ENCODE peak calls at places on chromosomes 3 and 15, in ten cellular contexts. Z is hepatocyte, K is RWPE1, C is GM12864, V is choroid plexus epithelial cell, R is brain microvascular endothelial cell, O is progenitor cell of endocrine pancreas, J is upper lobe of right lung, T is heart right ventricle, F is coronary artery. E is an unnamed sample.

GRCh38 chr3:177490626-177491025 is 293.3 kb upstream of the TBL1XR1 start:
- DNase-seq in K (no peak), T (no peak), O (no peak), V (no peak), J (no peak), C (no peak), Z (no peak), R (no peak), F (no peak), E (no peak)

GRCh38 chr15:80643296-80643965 is 51.7 kb upstream of the ABHD17C start:
- DNase-seq in K (no peak), T (no peak), O (no peak), V (peak; percentile 61), C (no peak), J (no peak), F (no peak), Z (no peak), R (no peak), E (no peak)

GRCh38 chr15:60932051-60932915 is 296.8 kb downstream of the RORA start:
- DNase-seq in T (no peak), R (no peak), O (no peak), K (peak; percentile 99), F (no peak), Z (no peak), C (no peak), J (peak; percentile 64), V (peak; percentile 45), E (no peak)

GRCh38 chr3:126781889-126782491 is 78.0 kb downstream of the CHCHD6 start:
- DNase-seq in O (no peak), F (no peak), K (peak; percentile 36), C (no peak), R (peak; percentile 14), T (no peak), Z (peak; percentile 38), J (no peak), V (peak; percentile 6), E (no peak)

GRCh38 chr3:160081958-160082533 is 93.4 kb downstream of the IL12A start:
- DNase-seq in T (no peak), F (no peak), J (no peak), R (no peak), V (no peak), K (no peak), O (no peak), C (no peak), Z (no peak), E (no peak)

GRCh38 chr3:72177075-72178050 is 392.4 kb upstream of the PROK2 start:
- DNase-seq in F (no peak), K (peak; percentile 35), V (peak; percentile 64), O (no peak), Z (peak; percentile 43), R (peak; percentile 33), J (peak; percentile 76), C (peak; percentile 64), T (peak; percentile 35), E (peak; percentile 40)

GRCh38 chr3:67296039-67296892 is 298.2 kb downstream of the KBTBD8 start:
- DNase-seq in C (no peak), O (no peak), K (no peak), T (no peak), R (no peak), Z (peak; percentile 21), F (no peak), V (no peak), J (no peak), E (no peak)

GRCh38 chr15:51119120-51119519 is 24.4 kb upstream of the TNFAIP8L3 start:
- DNase-seq in V (no peak), F (no peak), C (no peak), T (no peak), J (no peak), O (no peak), K (no peak), Z (no peak), R (peak; percentile 12), E (no peak)

GRCh38 chr15:64938192-64938591 is 26.5 kb downstream of the ANKDD1A start:
- DNase-seq in F (no peak), T (no peak), J (no peak), R (peak; percentile 43), C (no peak), O (no peak), K (no peak), V (peak; percentile 55), Z (no peak), E (no peak)

GRCh38 chr15:67307156-67307555 is 52.6 kb downstream of the IQCH start:
- DNase-seq in C (no peak), T (no peak), K (no peak), Z (no peak), F (no peak), R (no peak), J (no peak), V (peak; percentile 27), O (no peak), E (no peak)

DNA sequence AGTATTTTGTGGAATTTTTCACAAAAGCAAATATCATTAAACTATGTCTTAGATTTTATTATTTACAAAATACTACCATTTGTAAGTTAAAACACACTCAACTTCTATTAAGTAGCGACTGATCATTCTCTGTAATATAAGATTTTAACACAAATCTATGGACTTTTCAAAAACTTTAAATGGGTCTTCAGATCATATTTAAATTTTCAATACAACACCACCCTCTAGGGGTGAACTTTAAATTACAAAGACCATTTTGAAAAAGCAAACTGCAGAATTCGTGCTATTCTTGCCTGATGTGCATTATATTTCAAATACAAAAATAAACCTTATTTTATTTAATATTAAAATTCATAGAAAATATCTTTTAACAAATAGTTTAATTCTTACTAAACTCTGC is 8.2 kb upstream of the VGLL4 start:
- DNase-seq in R (no peak), C (no peak), T (no peak), V (peak; percentile 75), F (no peak), Z (peak; percentile 36), J (no peak), K (peak; percentile 20), O (no peak), E (peak; percentile 26)
- TF ChIP-seq CTCF in R (no peak), C (peak; percentile 23), T (peak; percentile 64), V (peak; percentile 42), F (peak; percentile 33), Z (peak; percentile 63), J (peak; percentile 63), K (peak; percentile 40), O (peak; percentile 74), E (no peak)

DNA sequence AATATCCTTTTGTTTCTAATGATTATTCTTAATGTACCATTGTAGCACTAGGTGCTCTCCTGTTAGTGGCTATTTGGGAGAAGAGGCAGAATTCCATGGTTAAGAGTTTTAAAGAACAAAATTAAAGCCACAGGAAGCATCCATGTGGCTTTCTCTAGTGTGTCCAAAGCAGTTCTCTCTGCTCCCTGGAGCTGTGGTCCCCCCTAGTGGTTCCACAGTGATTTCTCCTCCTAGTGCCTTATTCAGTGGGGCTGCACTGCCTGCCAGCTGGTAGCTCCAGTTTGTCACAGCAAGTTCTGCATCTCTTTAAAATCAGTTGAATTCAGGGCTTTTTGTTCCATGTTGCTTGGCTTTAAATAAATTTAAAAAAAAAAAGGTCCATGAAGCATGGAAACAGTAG is 39.6 kb upstream of the FAM98B start:
- DNase-seq in T (peak; percentile 35), J (no peak), K (peak; percentile 70), F (no peak), O (peak; percentile 10), C (no peak), R (peak; percentile 75), Z (peak; percentile 48), V (peak; percentile 90), E (peak; percentile 19)
- TF ChIP-seq CTCF in T (peak; percentile 73), J (peak; percentile 58), K (peak; percentile 70), F (peak; percentile 51), O (peak; percentile 64), C (peak; percentile 57), R (peak; percentile 94), Z (peak; percentile 48), V (peak; percentile 95), E (peak; percentile 19)

GRCh38 chr3:190443257-190443656 is 6.4 kb downstream of the TMEM207 start:
- DNase-seq in C (no peak), R (peak; percentile 31), V (peak; percentile 61), K (no peak), J (no peak), F (no peak), T (no peak), O (no peak), Z (no peak), E (no peak)
- TF ChIP-seq CTCF in C (no peak), R (peak; percentile 51), V (peak; percentile 63), K (peak; percentile 52), J (peak; percentile 7), F (no peak), T (no peak), O (peak; percentile 49), Z (peak; percentile 46), E (no peak)

DNA sequence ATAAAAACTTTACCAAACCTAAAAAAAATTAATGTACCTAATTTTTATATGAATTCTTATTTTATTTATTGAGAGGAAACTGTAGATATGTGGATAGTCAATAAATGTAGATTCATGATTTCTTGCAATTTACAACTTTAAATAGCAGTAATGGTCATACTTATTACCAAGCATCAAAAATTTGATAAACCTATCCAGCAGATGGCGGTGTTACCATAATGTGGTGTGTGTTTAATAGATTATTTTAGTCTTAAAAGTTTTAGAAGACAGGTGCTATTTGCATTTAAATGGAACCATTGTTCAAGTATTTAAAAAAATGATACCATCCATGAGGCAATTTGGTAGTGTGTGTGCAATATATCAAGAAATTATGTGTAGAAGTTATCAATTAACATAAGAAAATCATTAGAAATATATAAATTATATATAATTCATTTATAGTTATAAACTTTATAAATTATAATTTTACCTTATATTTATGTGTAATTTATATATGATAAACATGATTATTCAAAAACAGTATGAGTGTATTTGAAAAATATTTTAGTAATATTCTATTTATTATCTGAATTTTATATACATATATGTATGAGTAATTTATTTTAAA is 176.0 kb upstream of the BCHE start:
- DNase-seq in V (peak; percentile 55), J (no peak), O (no peak), R (peak; percentile 49), Z (peak; percentile 58), C (no peak), F (no peak), K (peak; percentile 10), T (no peak), E (peak; percentile 3)
- TF ChIP-seq CTCF in V (peak; percentile 48), J (peak; percentile 38), O (peak; percentile 83), R (peak; percentile 20), Z (peak; percentile 83), C (peak; percentile 18), F (no peak), K (peak; percentile 69), T (peak; percentile 37), E (peak; percentile 4)

GRCh38 chr3:111619833-111620232 is 24.7 kb upstream of the ZBED2 start:
- DNase-seq in R (no peak), K (peak; percentile 57), T (no peak), C (no peak), O (no peak), V (no peak), Z (no peak), F (no peak), J (no peak), E (no peak)
- TF ChIP-seq CTCF in R (no peak), K (no peak), T (no peak), C (no peak), O (no peak), V (no peak), Z (no peak), F (no peak), J (no peak), E (no peak)